ENCODE peak calls at places on chromosomes 4 and X, in four cellular contexts. One of them, this sample, is unnamed.

GRCh38 chr4:108337923-108338322 is 169.2 kb upstream of the LEF1 start:
- DNase-seq in K562: no peak
- DNase-seq in A549: no peak
- DNase-seq in HepG2: peak; percentile 1
- DNase-seq in this sample: no peak

GRCh38 chrX:38807873-38808272 is 6.6 kb downstream of the MID1IP1 start:
- DNase-seq in A549: no peak
- DNase-seq in HepG2: no peak
- DNase-seq in K562: no peak
- DNase-seq in this sample: peak; percentile 49

GRCh38 chrX:82092307-82092706 is 890.4 kb downstream of the SH3BGRL start:
- DNase-seq in A549: no peak
- DNase-seq in HepG2: no peak
- DNase-seq in K562: no peak
- DNase-seq in this sample: no peak

GRCh38 chr4:85474818-85475630 is at the start of gene ARHGAP24:
- DNase-seq in A549: peak; percentile 91
- DNase-seq in K562: peak; percentile 64
- DNase-seq in HepG2: peak; percentile 95
- DNase-seq in this sample: peak; percentile 95

GRCh38 chrX:40140706-40141499 is 43.1 kb upstream of the BCOR start:
- DNase-seq in K562: no peak
- DNase-seq in A549: no peak
- DNase-seq in HepG2: peak; percentile 56
- DNase-seq in this sample: peak; percentile 70

GRCh38 chr4:146132445-146132844 is 43.1 kb upstream of the LSM6 start:
- DNase-seq in HepG2: no peak
- DNase-seq in A549: no peak
- DNase-seq in K562: no peak
- DNase-seq in this sample: no peak

GRCh38 chr4:118811008-118811764 is 24.7 kb downstream of the SEC24D start:
- DNase-seq in A549: no peak
- DNase-seq in HepG2: no peak
- DNase-seq in K562: no peak
- DNase-seq in this sample: no peak

GRCh38 chr4:134668237-134668636 is 466.6 kb upstream of the PABPC4L start:
- DNase-seq in HepG2: no peak
- DNase-seq in K562: no peak
- DNase-seq in A549: peak; percentile 23
- DNase-seq in this sample: no peak

GRCh38 chrX:132023896-132024386 is 839 bp downstream of the STK26 start:
- DNase-seq in HepG2: no peak
- DNase-seq in K562: peak; percentile 41
- DNase-seq in A549: peak; percentile 12
- DNase-seq in this sample: peak; percentile 60

GRCh38 chrX:12981880-12982279 is 7.0 kb downstream of the TMSB4X start:
- DNase-seq in A549: no peak
- DNase-seq in HepG2: no peak
- DNase-seq in K562: no peak
- DNase-seq in this sample: no peak

GRCh38 chr4:53576676-53577372 is 14.5 kb downstream of the LNX1 start:
- DNase-seq in K562: no peak
- DNase-seq in HepG2: no peak
- DNase-seq in A549: peak; percentile 8
- DNase-seq in this sample: no peak

GRCh38 chrX:10033360-10034007 is 66.3 kb downstream of the CLDN34 start:
- DNase-seq in A549: peak; percentile 73
- DNase-seq in HepG2: no peak
- DNase-seq in K562: no peak
- DNase-seq in this sample: no peak

GRCh38 chr4:67886281-67886680 is 2.5 kb upstream of the TMPRSS11D start:
- DNase-seq in A549: no peak
- DNase-seq in K562: no peak
- DNase-seq in HepG2: no peak
- DNase-seq in this sample: no peak

GRCh38 chr4:83686166-83686565 is 150.3 kb downstream of the GPAT3 start:
- DNase-seq in K562: no peak
- DNase-seq in HepG2: no peak
- DNase-seq in A549: no peak
- DNase-seq in this sample: no peak

GRCh38 chr4:172842759-172843158 is 325.9 kb upstream of the GALNT7 start:
- DNase-seq in K562: no peak
- DNase-seq in HepG2: no peak
- DNase-seq in A549: no peak
- DNase-seq in this sample: no peak

GRCh38 chr4:31193516-31193915 is 473.3 kb downstream of the PCDH7 start:
- DNase-seq in A549: no peak
- DNase-seq in K562: no peak
- DNase-seq in HepG2: no peak
- DNase-seq in this sample: no peak

GRCh38 chr4:112516076-112516385 is at the start of gene NEUROG2:
- DNase-seq in HepG2: no peak
- DNase-seq in K562: no peak
- DNase-seq in A549: no peak
- DNase-seq in this sample: no peak

GRCh38 chrX:85505801-85506200 is 126.3 kb upstream of the POF1B start:
- DNase-seq in K562: no peak
- DNase-seq in HepG2: no peak
- DNase-seq in A549: no peak
- DNase-seq in this sample: no peak

GRCh38 chrX:106931831-106932491 is 11.8 kb downstream of the CLDN2 start:
- DNase-seq in K562: no peak
- DNase-seq in A549: no peak
- DNase-seq in HepG2: peak; percentile 36
- DNase-seq in this sample: no peak

GRCh38 chr4:40228497-40229365 is 31.9 kb downstream of the RHOH start:
- DNase-seq in HepG2: no peak
- DNase-seq in K562: peak; percentile 49
- DNase-seq in A549: peak; percentile 38
- DNase-seq in this sample: peak; percentile 74

GRCh38 chrX:151974336-151975227 is at the start of gene GABRE:
- DNase-seq in HepG2: no peak
- DNase-seq in A549: peak; percentile 52
- DNase-seq in K562: peak; percentile 87
- DNase-seq in this sample: peak; percentile 57

GRCh38 chr4:7139167-7139979 is 53.0 kb upstream of the SORCS2 start:
- DNase-seq in HepG2: no peak
- DNase-seq in K562: no peak
- DNase-seq in A549: no peak
- DNase-seq in this sample: no peak

GRCh38 chrX:100731441-100732281 is at the start of gene SYTL4:
- DNase-seq in K562: peak; percentile 38
- DNase-seq in A549: no peak
- DNase-seq in HepG2: no peak
- DNase-seq in this sample: peak; percentile 60

GRCh38 chr4:40897557-40898203 is 147.9 kb downstream of the NSUN7 start:
- DNase-seq in HepG2: peak; percentile 53
- DNase-seq in A549: peak; percentile 79
- DNase-seq in K562: peak; percentile 73
- DNase-seq in this sample: peak; percentile 94

GRCh38 chrX:1535241-1536041 is 1.5 kb downstream of the P2RY8 start:
- DNase-seq in HepG2: no peak
- DNase-seq in K562: no peak
- DNase-seq in A549: no peak
- DNase-seq in this sample: no peak
- TF ChIP-seq JUNB in HepG2: no peak
- TF ChIP-seq JUNB in K562: no peak
- TF ChIP-seq JUNB in A549: no peak
- TF ChIP-seq JUNB in this sample: no peak

DNA sequence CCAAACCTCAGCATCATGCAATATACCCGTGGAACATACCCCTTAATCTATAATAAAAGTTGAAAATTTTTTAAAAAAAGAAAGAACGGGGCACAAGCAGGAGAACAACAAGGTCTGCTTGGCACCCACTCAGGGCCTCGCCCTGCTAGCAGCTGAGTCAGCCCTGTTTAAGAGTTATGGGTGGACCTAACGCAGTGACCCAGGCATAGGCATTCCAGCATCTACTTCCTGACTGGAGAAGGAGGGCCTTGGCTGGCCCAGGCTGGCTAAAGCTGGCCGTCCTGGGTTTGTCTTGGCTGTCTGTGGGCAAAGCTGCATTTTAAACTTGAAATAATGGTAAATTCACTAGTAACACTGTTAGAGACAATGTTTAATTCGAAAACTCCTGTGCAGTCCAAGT is 236.7 kb upstream of the PGRMC2 start:
- DNase-seq in K562: no peak
- DNase-seq in HepG2: no peak
- DNase-seq in A549: peak; percentile 88
- DNase-seq in this sample: no peak
- TF ChIP-seq JUNB in K562: no peak
- TF ChIP-seq JUNB in HepG2: no peak
- TF ChIP-seq JUNB in A549: no peak
- TF ChIP-seq JUNB in this sample: no peak

GRCh38 chrX:30065226-30065625 is 150.1 kb upstream of the MAGEB2 start:
- DNase-seq in HepG2: no peak
- DNase-seq in K562: no peak
- DNase-seq in A549: no peak
- DNase-seq in this sample: no peak
- TF ChIP-seq JUNB in HepG2: no peak
- TF ChIP-seq JUNB in K562: no peak
- TF ChIP-seq JUNB in A549: no peak
- TF ChIP-seq JUNB in this sample: no peak

GRCh38 chrX:130592204-130592603 is 190.4 kb downstream of the RBMX2 start:
- DNase-seq in K562: no peak
- DNase-seq in HepG2: no peak
- DNase-seq in A549: no peak
- DNase-seq in this sample: no peak

DNA sequence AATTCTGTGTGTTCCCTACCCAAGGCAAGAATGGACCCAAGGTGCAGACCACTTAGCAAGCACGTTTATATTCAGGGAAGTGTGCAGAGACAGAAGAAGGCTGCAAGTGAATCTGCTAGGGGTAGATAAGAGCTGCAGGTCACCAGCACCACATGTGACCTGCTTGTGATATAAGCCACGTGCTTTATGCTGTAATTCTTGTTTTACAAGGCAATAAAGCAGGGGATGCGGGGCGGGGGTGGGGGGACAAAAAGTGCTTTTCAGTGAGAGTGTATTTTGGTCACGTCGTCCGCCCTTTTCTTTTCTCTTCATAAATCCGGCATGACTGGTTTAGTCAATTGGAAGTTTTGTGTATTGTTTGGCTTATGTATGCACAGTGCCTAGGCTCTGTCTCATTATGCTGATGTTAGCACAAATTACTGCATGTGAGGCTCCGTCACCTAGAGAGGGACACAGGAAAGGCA is 192.7 kb downstream of the RBMX2 start:
- DNase-seq in K562: peak; percentile 76
- DNase-seq in HepG2: no peak
- DNase-seq in A549: no peak
- DNase-seq in this sample: no peak
- TF ChIP-seq JUNB in K562: no peak
- TF ChIP-seq JUNB in HepG2: no peak
- TF ChIP-seq JUNB in A549: no peak
- TF ChIP-seq JUNB in this sample: no peak

GRCh38 chr4:2796261-2797187 is 3.6 kb downstream of the SH3BP2 start:
- DNase-seq in HepG2: no peak
- DNase-seq in K562: no peak
- DNase-seq in A549: peak; percentile 82
- DNase-seq in this sample: no peak

GRCh38 chr4:2797188-2797544 is 4.3 kb downstream of the SH3BP2 start:
- DNase-seq in K562: no peak
- DNase-seq in A549: no peak
- DNase-seq in HepG2: no peak
- DNase-seq in this sample: no peak

GRCh38 chr4:2798399-2799301 is 5.8 kb downstream of the SH3BP2 start:
- DNase-seq in K562: no peak
- DNase-seq in A549: no peak
- DNase-seq in HepG2: no peak
- DNase-seq in this sample: no peak

GRCh38 chr4:2799444-2799911 is 6.6 kb downstream of the SH3BP2 start:
- DNase-seq in K562: no peak
- DNase-seq in HepG2: no peak
- DNase-seq in A549: no peak
- DNase-seq in this sample: no peak

GRCh38 chr4:2797545-2798305 is 4.8 kb downstream of the SH3BP2 start:
- DNase-seq in K562: no peak
- DNase-seq in HepG2: no peak
- DNase-seq in A549: no peak
- DNase-seq in this sample: no peak
- TF ChIP-seq JUNB in K562: no peak
- TF ChIP-seq JUNB in HepG2: no peak
- TF ChIP-seq JUNB in A549: no peak
- TF ChIP-seq JUNB in this sample: no peak

GRCh38 chrX:140447150-140447549 is 57.7 kb downstream of the SOX3 start:
- DNase-seq in A549: no peak
- DNase-seq in K562: no peak
- DNase-seq in HepG2: no peak
- DNase-seq in this sample: no peak
- TF ChIP-seq JUNB in A549: no peak
- TF ChIP-seq JUNB in K562: no peak
- TF ChIP-seq JUNB in HepG2: no peak
- TF ChIP-seq JUNB in this sample: no peak

DNA sequence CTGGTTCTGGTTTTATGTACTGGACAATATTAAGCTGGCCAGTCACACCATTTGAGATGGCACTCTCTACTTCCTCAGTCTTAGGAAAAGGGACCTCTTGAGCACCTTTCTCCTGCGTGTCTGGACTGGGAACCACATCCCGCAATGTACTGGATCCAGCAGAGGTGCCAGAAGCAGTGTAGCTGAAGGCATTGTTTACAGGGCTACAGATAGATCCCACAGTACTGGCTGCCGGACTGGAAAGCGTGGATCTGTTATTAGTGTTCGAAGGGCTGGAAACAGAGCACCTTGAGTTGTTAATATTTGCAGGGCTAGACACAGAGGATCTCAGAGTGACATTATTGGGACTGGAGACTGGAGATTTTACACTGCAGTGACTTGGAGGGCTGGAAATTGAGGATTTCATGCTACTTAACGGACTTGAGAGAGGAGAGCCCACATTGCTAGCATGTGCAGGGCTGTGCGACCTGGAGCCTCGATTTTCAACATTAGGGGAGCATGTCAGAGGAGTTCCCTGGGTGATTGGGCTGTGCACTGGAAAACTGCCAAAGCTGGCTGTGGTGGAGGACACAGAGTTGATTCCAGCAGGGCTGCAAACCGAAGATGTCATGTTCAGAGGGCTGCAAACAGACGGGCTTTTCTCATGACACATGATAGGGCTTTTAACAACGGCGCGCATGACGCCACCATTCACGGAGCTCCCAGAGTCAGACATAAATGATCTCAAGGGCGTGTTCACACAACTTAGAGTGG is 6.4 kb downstream of the NR3C2 start:
- DNase-seq in A549: no peak
- DNase-seq in HepG2: no peak
- DNase-seq in K562: no peak
- DNase-seq in this sample: no peak
- TF ChIP-seq JUNB in A549: no peak
- TF ChIP-seq JUNB in HepG2: no peak
- TF ChIP-seq JUNB in K562: no peak
- TF ChIP-seq JUNB in this sample: no peak

GRCh38 chrX:70479197-70479969 is 34.7 kb downstream of the DLG3 start:
- DNase-seq in A549: peak; percentile 58
- DNase-seq in K562: no peak
- DNase-seq in HepG2: peak; percentile 67
- DNase-seq in this sample: no peak
- TF ChIP-seq JUNB in A549: no peak
- TF ChIP-seq JUNB in K562: no peak
- TF ChIP-seq JUNB in HepG2: no peak
- TF ChIP-seq JUNB in this sample: no peak

This sample was measured in GM23338.